ENCODE peak calls at places on chromosomes 3 and 15, in eight cellular contexts. H is natural killer cell; M is ovary; B is hepatocyte; X is mesothelial cell of epicardium; Y is HCT116; E is CD4-positive, alpha-beta T cell; N is IMR-90. Q is an unnamed sample.

GRCh38 chr3:126571078-126571477 is 12.3 kb upstream of the C3orf22 start:
- DNase-seq in M (no peak), E (no peak), B (no peak), X (no peak), N (no peak), Y (no peak), H (no peak), Q (no peak)

GRCh38 chr15:88613074-88613944 is 7.8 kb upstream of the AEN start:
- DNase-seq in M (no peak), N (peak; percentile 33), B (no peak), X (no peak), E (no peak), H (no peak), Y (no peak), Q (no peak)

GRCh38 chr15:49718846-49719245 is 98.0 kb downstream of the DTWD1 start:
- DNase-seq in H (no peak), Y (no peak), M (no peak), X (no peak), B (no peak), N (no peak), E (no peak), Q (no peak)

GRCh38 chr15:89514596-89515406 is 18.4 kb upstream of the RHCG start:
- DNase-seq in H (no peak), B (no peak), Y (no peak), N (no peak), M (no peak), E (no peak), X (no peak), Q (no peak)

GRCh38 chr3:107063351-107063750 is 313.9 kb upstream of the CCDC54 start:
- DNase-seq in N (peak; percentile 22), E (no peak), H (no peak), Y (no peak), X (no peak), B (no peak), M (no peak), Q (no peak)

GRCh38 chr15:29029651-29030195 is 143.9 kb downstream of the APBA2 start:
- DNase-seq in E (no peak), B (no peak), Y (no peak), N (no peak), M (no peak), X (no peak), H (no peak), Q (no peak)

GRCh38 chr3:106842151-106842550 is 535.1 kb upstream of the CCDC54 start:
- DNase-seq in M (no peak), N (peak; percentile 19), E (no peak), H (no peak), Y (no peak), B (no peak), X (no peak), Q (no peak)

GRCh38 chr15:79002631-79003030 is 57.8 kb upstream of the CTSH start:
- DNase-seq in N (no peak), B (no peak), Y (no peak), M (no peak), H (no peak), X (no peak), E (no peak), Q (no peak)

GRCh38 chr15:53312707-53313106 is 446.8 kb downstream of the WDR72 start:
- DNase-seq in E (no peak), Y (no peak), B (no peak), H (no peak), X (no peak), M (no peak), N (no peak), Q (no peak)

GRCh38 chr3:141625506-141625905 is 112.6 kb upstream of the RNF7 start:
- DNase-seq in E (no peak), Y (no peak), H (no peak), X (no peak), B (no peak), M (peak; percentile 60), N (peak; percentile 34), Q (no peak)

GRCh38 chr3:127475975-127476374 is 114.6 kb downstream of the TPRA1 start:
- DNase-seq in E (no peak), N (no peak), Y (no peak), M (no peak), X (no peak), B (no peak), H (no peak), Q (no peak)

GRCh38 chr3:32109256-32109655 is 2.8 kb downstream of the GPD1L start:
- DNase-seq in M (peak; percentile 90), B (peak; percentile 46), N (peak; percentile 39), X (no peak), Y (no peak), E (no peak), H (no peak), Q (peak; percentile 68)

GRCh38 chr3:49754536-49754935 is 30.8 kb upstream of the GMPPB start:
- DNase-seq in B (no peak), N (no peak), H (no peak), X (no peak), Y (no peak), E (no peak), M (no peak), Q (no peak)

GRCh38 chr3:9392041-9392440 is 5.4 kb upstream of the SETD5 start:
- DNase-seq in E (no peak), X (no peak), N (no peak), H (no peak), Y (no peak), B (no peak), M (no peak), Q (no peak)

GRCh38 chr3:76222115-76222652 is 436.8 kb upstream of the ZNF717 start:
- DNase-seq in B (peak; percentile 68), E (no peak), H (no peak), M (no peak), X (no peak), N (no peak), Y (no peak), Q (no peak)

GRCh38 chr15:85741021-85741421 is 53.7 kb downstream of the KLHL25 start:
- DNase-seq in B (no peak), M (no peak), N (no peak), Y (no peak), H (no peak), X (no peak), E (no peak), Q (peak; percentile 65)

GRCh38 chr3:176526194-176526593 is 671.1 kb downstream of the TBL1XR1 start:
- DNase-seq in H (no peak), Y (no peak), E (no peak), X (no peak), B (no peak), M (no peak), N (no peak), Q (no peak)

GRCh38 chr3:185983495-185984141 is 45.8 kb upstream of the TRA2B start:
- DNase-seq in N (peak; percentile 62), E (peak; percentile 32), Y (peak; percentile 59), H (peak; percentile 39), M (peak; percentile 67), X (peak; percentile 45), B (peak; percentile 87), Q (peak; percentile 72)

GRCh38 chr15:92780816-92781215 is 119.3 kb upstream of the CHD2 start:
- DNase-seq in H (no peak), N (no peak), M (no peak), E (no peak), X (no peak), B (no peak), Y (no peak), Q (peak; percentile 56)

GRCh38 chr3:180177255-180177654 is 140.5 kb upstream of the PEX5L start:
- DNase-seq in N (no peak), X (no peak), H (no peak), M (no peak), B (no peak), Y (no peak), E (no peak), Q (no peak)

GRCh38 chr15:88057836-88058235 is 198.7 kb downstream of the NTRK3 start:
- DNase-seq in N (no peak), H (no peak), Y (no peak), B (no peak), M (no peak), X (no peak), E (no peak), Q (no peak)

GRCh38 chr3:193780810-193781472 is 187.9 kb downstream of the OPA1 start:
- DNase-seq in E (no peak), N (peak; percentile 54), Y (no peak), H (no peak), M (peak; percentile 84), B (peak; percentile 89), X (peak; percentile 68), Q (peak; percentile 55)
- TF ChIP-seq CTCF in E (peak; percentile 49), N (peak; percentile 81), Y (peak; percentile 85), H (peak; percentile 12), M (peak; percentile 71), B (peak; percentile 94), X (peak; percentile 74), Q (peak; percentile 78)

DNA sequence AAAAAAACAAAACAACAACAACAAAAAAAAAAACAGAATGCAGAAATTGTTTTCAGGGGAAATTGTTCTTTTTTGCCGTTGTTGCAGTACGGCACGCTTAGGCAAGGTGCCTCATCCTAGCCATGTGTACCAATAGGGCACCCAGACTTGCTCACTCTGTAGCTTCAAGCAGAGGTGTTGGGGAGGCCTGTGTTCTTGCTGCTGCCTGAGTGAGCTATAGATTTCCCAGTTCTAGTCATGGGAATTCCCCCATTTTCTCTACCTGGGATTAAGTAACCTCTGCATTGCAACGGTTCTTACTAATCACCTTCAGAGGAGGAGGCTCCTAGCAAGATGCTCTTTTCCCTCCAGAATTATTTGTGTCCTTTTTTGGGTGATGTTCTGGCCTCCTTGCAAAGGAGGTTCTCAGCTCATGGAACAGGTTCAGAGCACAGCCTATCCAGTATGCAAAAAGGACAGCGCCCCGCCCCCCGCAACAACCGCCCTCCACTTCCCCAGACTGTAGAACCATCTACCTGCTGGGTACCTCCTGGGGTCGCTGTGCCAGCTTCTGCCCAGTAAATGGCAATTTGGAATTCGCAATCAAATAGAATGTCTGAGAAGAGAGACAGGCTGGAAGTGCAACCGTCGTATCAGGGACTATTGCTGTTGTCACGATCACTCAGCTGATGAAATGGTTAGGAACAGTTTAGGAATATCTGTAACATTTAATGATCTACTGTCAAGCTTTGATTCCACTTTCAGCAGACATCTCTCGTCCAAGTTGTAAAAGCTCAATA is 13.1 kb upstream of the PARL start:
- DNase-seq in N (no peak), M (no peak), E (no peak), H (no peak), X (no peak), Y (no peak), B (no peak), Q (no peak)
- TF ChIP-seq CTCF in N (no peak), M (no peak), E (no peak), H (no peak), X (no peak), Y (no peak), B (no peak), Q (no peak)

GRCh38 chr3:128605091-128606046 is 45.2 kb downstream of the RPN1 start:
- DNase-seq in H (no peak), E (no peak), N (no peak), Y (no peak), M (no peak), B (no peak), X (no peak), Q (no peak)
- TF ChIP-seq CTCF in H (no peak), E (no peak), N (no peak), Y (peak; percentile 8), M (no peak), B (peak; percentile 25), X (no peak), Q (no peak)

DNA sequence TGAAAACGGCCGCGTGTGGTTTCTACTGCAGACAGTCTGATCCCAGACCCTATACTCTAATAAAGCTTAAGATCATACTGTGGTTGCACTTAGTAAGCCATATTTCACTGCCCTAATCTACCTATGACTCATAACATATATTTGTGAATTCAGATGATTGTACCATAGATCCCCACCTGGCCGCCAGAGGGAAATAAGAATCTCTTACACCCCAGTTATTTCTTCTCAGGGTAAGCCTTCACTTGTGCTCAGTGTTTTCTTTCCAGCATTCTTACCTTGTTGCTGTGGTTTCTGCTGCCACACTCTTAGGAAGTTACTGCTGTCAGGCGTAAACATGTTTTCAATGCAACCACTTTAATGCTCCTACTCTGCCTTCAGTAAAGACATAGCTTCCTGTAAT is 105.9 kb downstream of the B3GALNT1 start:
- DNase-seq in B (no peak), E (no peak), M (no peak), H (no peak), N (no peak), X (no peak), Y (no peak), Q (no peak)
- TF ChIP-seq CTCF in B (no peak), E (no peak), M (no peak), H (no peak), N (no peak), X (no peak), Y (no peak), Q (no peak)